ENCODE peak calls at places on chromosomes 1 and 21, in ten cellular contexts. One of them, this sample, is unnamed.

GRCh38 chr1:174262747-174263241 is 103.5 kb downstream of the RABGAP1L start:
- DNase-seq in HL-60: peak; percentile 8
- DNase-seq in osteoblast: no peak
- DNase-seq in nephron progenitor cell: no peak
- DNase-seq in Panc1: peak; percentile 35
- DNase-seq in dorsolateral prefrontal cortex: peak; percentile 24
- DNase-seq in AG09319: peak; percentile 35
- DNase-seq in mucosa of descending colon: peak; percentile 28
- DNase-seq in cardiac fibroblast: peak; percentile 76
- DNase-seq in fibroblast of the aortic adventitia: peak; percentile 73
- DNase-seq in this sample: peak; percentile 56

GRCh38 chr1:215507119-215507518 is 60.0 kb upstream of the KCTD3 start:
- DNase-seq in HL-60: no peak
- DNase-seq in AG09319: no peak
- DNase-seq in osteoblast: no peak
- DNase-seq in cardiac fibroblast: peak; percentile 13
- DNase-seq in Panc1: no peak
- DNase-seq in dorsolateral prefrontal cortex: no peak
- DNase-seq in nephron progenitor cell: no peak
- DNase-seq in mucosa of descending colon: no peak
- DNase-seq in fibroblast of the aortic adventitia: peak; percentile 16
- DNase-seq in this sample: no peak

GRCh38 chr1:59678809-59679228 is 135.9 kb upstream of the HOOK1 start:
- DNase-seq in Panc1: no peak
- DNase-seq in cardiac fibroblast: peak; percentile 92
- DNase-seq in mucosa of descending colon: no peak
- DNase-seq in nephron progenitor cell: peak; percentile 18
- DNase-seq in AG09319: peak; percentile 57
- DNase-seq in dorsolateral prefrontal cortex: no peak
- DNase-seq in osteoblast: peak; percentile 68
- DNase-seq in fibroblast of the aortic adventitia: peak; percentile 88
- DNase-seq in HL-60: no peak
- DNase-seq in this sample: peak; percentile 96

GRCh38 chr1:8815582-8816285 is 1.7 kb downstream of the RERE start:
- DNase-seq in cardiac fibroblast: peak; percentile 54
- DNase-seq in mucosa of descending colon: peak; percentile 51
- DNase-seq in dorsolateral prefrontal cortex: no peak
- DNase-seq in Panc1: no peak
- DNase-seq in AG09319: no peak
- DNase-seq in HL-60: peak; percentile 11
- DNase-seq in fibroblast of the aortic adventitia: peak; percentile 50
- DNase-seq in osteoblast: peak; percentile 50
- DNase-seq in nephron progenitor cell: no peak
- DNase-seq in this sample: peak; percentile 27

GRCh38 chr1:167071286-167071685 is 18.9 kb downstream of the GPA33 start:
- DNase-seq in nephron progenitor cell: no peak
- DNase-seq in cardiac fibroblast: no peak
- DNase-seq in dorsolateral prefrontal cortex: no peak
- DNase-seq in fibroblast of the aortic adventitia: no peak
- DNase-seq in HL-60: no peak
- DNase-seq in osteoblast: no peak
- DNase-seq in Panc1: no peak
- DNase-seq in mucosa of descending colon: no peak
- DNase-seq in AG09319: no peak
- DNase-seq in this sample: no peak

GRCh38 chr1:233905416-233906051 is 1.1 kb downstream of the SLC35F3 start:
- DNase-seq in fibroblast of the aortic adventitia: no peak
- DNase-seq in nephron progenitor cell: no peak
- DNase-seq in Panc1: no peak
- DNase-seq in AG09319: no peak
- DNase-seq in osteoblast: peak; percentile 66
- DNase-seq in cardiac fibroblast: no peak
- DNase-seq in dorsolateral prefrontal cortex: no peak
- DNase-seq in mucosa of descending colon: no peak
- DNase-seq in HL-60: no peak
- DNase-seq in this sample: no peak

GRCh38 chr21:38266732-38267131 is 9.9 kb downstream of the KCNJ15 start:
- DNase-seq in dorsolateral prefrontal cortex: no peak
- DNase-seq in HL-60: peak; percentile 49
- DNase-seq in Panc1: no peak
- DNase-seq in osteoblast: peak; percentile 3
- DNase-seq in fibroblast of the aortic adventitia: peak; percentile 73
- DNase-seq in cardiac fibroblast: peak; percentile 39
- DNase-seq in AG09319: no peak
- DNase-seq in mucosa of descending colon: no peak
- DNase-seq in nephron progenitor cell: no peak
- DNase-seq in this sample: peak; percentile 57

GRCh38 chr21:46318464-46318845 is 5.2 kb downstream of the C21orf58 start:
- DNase-seq in dorsolateral prefrontal cortex: no peak
- DNase-seq in AG09319: no peak
- DNase-seq in fibroblast of the aortic adventitia: no peak
- DNase-seq in HL-60: no peak
- DNase-seq in cardiac fibroblast: no peak
- DNase-seq in nephron progenitor cell: no peak
- DNase-seq in osteoblast: peak; percentile 61
- DNase-seq in Panc1: no peak
- DNase-seq in mucosa of descending colon: no peak
- DNase-seq in this sample: no peak

GRCh38 chr1:184002071-184002470 is 35.5 kb downstream of the COLGALT2 start:
- DNase-seq in AG09319: no peak
- DNase-seq in dorsolateral prefrontal cortex: no peak
- DNase-seq in osteoblast: peak; percentile 77
- DNase-seq in cardiac fibroblast: peak; percentile 84
- DNase-seq in nephron progenitor cell: no peak
- DNase-seq in fibroblast of the aortic adventitia: peak; percentile 91
- DNase-seq in Panc1: no peak
- DNase-seq in HL-60: no peak
- DNase-seq in mucosa of descending colon: no peak
- DNase-seq in this sample: peak; percentile 78

GRCh38 chr21:23585419-23585818 is 2021.9 kb downstream of the MRPL39 start:
- DNase-seq in AG09319: no peak
- DNase-seq in dorsolateral prefrontal cortex: no peak
- DNase-seq in nephron progenitor cell: no peak
- DNase-seq in fibroblast of the aortic adventitia: no peak
- DNase-seq in HL-60: no peak
- DNase-seq in osteoblast: no peak
- DNase-seq in mucosa of descending colon: no peak
- DNase-seq in cardiac fibroblast: no peak
- DNase-seq in Panc1: no peak
- DNase-seq in this sample: no peak

GRCh38 chr1:79128726-79129125 is 122.2 kb upstream of the ADGRL4 start:
- DNase-seq in mucosa of descending colon: no peak
- DNase-seq in dorsolateral prefrontal cortex: no peak
- DNase-seq in osteoblast: peak; percentile 87
- DNase-seq in AG09319: peak; percentile 43
- DNase-seq in fibroblast of the aortic adventitia: peak; percentile 79
- DNase-seq in nephron progenitor cell: no peak
- DNase-seq in HL-60: no peak
- DNase-seq in Panc1: peak; percentile 46
- DNase-seq in cardiac fibroblast: peak; percentile 80
- DNase-seq in this sample: peak; percentile 68

GRCh38 chr1:214588963-214589597 is 13.9 kb upstream of the CENPF start:
- DNase-seq in Panc1: no peak
- DNase-seq in dorsolateral prefrontal cortex: no peak
- DNase-seq in nephron progenitor cell: no peak
- DNase-seq in mucosa of descending colon: no peak
- DNase-seq in cardiac fibroblast: no peak
- DNase-seq in HL-60: no peak
- DNase-seq in osteoblast: no peak
- DNase-seq in fibroblast of the aortic adventitia: peak; percentile 40
- DNase-seq in AG09319: no peak
- DNase-seq in this sample: no peak

GRCh38 chr1:214472362-214472761 is 79.0 kb downstream of the PTPN14 start:
- DNase-seq in osteoblast: no peak
- DNase-seq in HL-60: no peak
- DNase-seq in Panc1: no peak
- DNase-seq in nephron progenitor cell: no peak
- DNase-seq in dorsolateral prefrontal cortex: no peak
- DNase-seq in mucosa of descending colon: no peak
- DNase-seq in cardiac fibroblast: no peak
- DNase-seq in fibroblast of the aortic adventitia: peak; percentile 45
- DNase-seq in AG09319: no peak
- DNase-seq in this sample: no peak

GRCh38 chr1:221573727-221574126 is 168.2 kb downstream of the DUSP10 start:
- DNase-seq in nephron progenitor cell: no peak
- DNase-seq in AG09319: no peak
- DNase-seq in dorsolateral prefrontal cortex: no peak
- DNase-seq in fibroblast of the aortic adventitia: no peak
- DNase-seq in HL-60: no peak
- DNase-seq in cardiac fibroblast: peak; percentile 19
- DNase-seq in Panc1: no peak
- DNase-seq in mucosa of descending colon: no peak
- DNase-seq in osteoblast: no peak
- DNase-seq in this sample: no peak

GRCh38 chr1:155082301-155082940 is 3.8 kb downstream of the EFNA3 start:
- DNase-seq in mucosa of descending colon: peak; percentile 68
- DNase-seq in cardiac fibroblast: no peak
- DNase-seq in HL-60: no peak
- DNase-seq in dorsolateral prefrontal cortex: no peak
- DNase-seq in fibroblast of the aortic adventitia: no peak
- DNase-seq in AG09319: no peak
- DNase-seq in nephron progenitor cell: peak; percentile 48
- DNase-seq in osteoblast: peak; percentile 84
- DNase-seq in Panc1: no peak
- DNase-seq in this sample: no peak

GRCh38 chr1:219792337-219793021 is 135.9 kb downstream of the SLC30A10 start:
- DNase-seq in dorsolateral prefrontal cortex: no peak
- DNase-seq in osteoblast: no peak
- DNase-seq in HL-60: no peak
- DNase-seq in fibroblast of the aortic adventitia: peak; percentile 92
- DNase-seq in cardiac fibroblast: peak; percentile 63
- DNase-seq in Panc1: no peak
- DNase-seq in mucosa of descending colon: no peak
- DNase-seq in nephron progenitor cell: no peak
- DNase-seq in AG09319: peak; percentile 74
- DNase-seq in this sample: peak; percentile 52

GRCh38 chr1:16503494-16503893 is 10.6 kb downstream of the RNU1-1 start:
- DNase-seq in fibroblast of the aortic adventitia: no peak
- DNase-seq in osteoblast: no peak
- DNase-seq in mucosa of descending colon: no peak
- DNase-seq in nephron progenitor cell: no peak
- DNase-seq in dorsolateral prefrontal cortex: no peak
- DNase-seq in cardiac fibroblast: no peak
- DNase-seq in AG09319: no peak
- DNase-seq in HL-60: no peak
- DNase-seq in Panc1: no peak
- DNase-seq in this sample: no peak

DNA sequence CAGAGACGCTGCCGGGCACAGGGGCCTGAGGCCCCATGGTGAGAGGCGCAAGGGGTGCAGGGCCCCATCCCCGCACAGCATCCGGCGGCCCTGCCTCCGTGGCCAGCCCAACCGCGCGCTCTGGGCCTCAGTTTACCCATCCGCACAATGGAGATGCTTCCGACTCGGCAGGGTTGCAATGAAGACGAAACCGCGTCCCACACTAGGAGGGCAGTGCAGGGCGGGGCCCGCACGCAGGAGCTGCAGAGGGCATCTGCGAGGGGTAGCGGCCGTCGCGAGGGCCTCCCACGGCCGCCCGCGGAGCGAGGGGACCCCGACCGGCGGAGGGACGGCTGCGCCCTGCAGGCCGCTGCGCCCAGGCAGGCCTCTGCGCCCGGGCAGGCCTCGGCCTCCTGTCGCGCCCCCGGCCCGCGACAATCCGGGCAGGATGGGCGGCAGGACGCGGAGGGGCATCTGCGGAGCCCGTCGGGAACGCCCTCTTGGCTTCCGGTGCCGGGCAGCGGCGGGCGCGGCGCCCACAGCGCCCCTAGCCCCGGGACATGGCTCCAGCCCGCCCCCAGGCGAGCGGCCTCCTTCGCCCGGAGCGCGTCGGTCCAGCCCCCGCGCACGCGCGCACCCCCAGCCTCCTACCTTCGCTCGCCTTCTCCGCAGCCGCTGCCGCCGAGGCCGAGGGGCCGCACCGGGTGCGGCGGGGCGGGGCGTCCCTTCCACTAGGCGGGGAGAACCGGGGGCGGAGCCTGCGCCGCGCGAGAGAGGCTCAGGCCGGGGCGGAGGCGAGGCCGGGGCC is 15.3 kb downstream of the RNU1-1 start:
- DNase-seq in fibroblast of the aortic adventitia: peak; percentile 75
- DNase-seq in cardiac fibroblast: peak; percentile 90
- DNase-seq in Panc1: no peak
- DNase-seq in osteoblast: peak; percentile 99
- DNase-seq in dorsolateral prefrontal cortex: peak; percentile 74
- DNase-seq in mucosa of descending colon: peak; percentile 92
- DNase-seq in nephron progenitor cell: peak; percentile 98
- DNase-seq in HL-60: peak; percentile 69
- DNase-seq in AG09319: peak; percentile 57
- DNase-seq in this sample: peak; percentile 65
- TF ChIP-seq CTCF in fibroblast of the aortic adventitia: no peak
- TF ChIP-seq CTCF in cardiac fibroblast: no peak
- TF ChIP-seq CTCF in Panc1: no peak
- TF ChIP-seq CTCF in osteoblast: no peak
- TF ChIP-seq CTCF in dorsolateral prefrontal cortex: peak; percentile 25
- TF ChIP-seq CTCF in mucosa of descending colon: no peak
- TF ChIP-seq CTCF in nephron progenitor cell: no peak
- TF ChIP-seq CTCF in HL-60: no peak
- TF ChIP-seq CTCF in AG09319: no peak
- TF ChIP-seq CTCF in this sample: peak; percentile 47

GRCh38 chr1:203031467-203031866 is 5.2 kb downstream of the PPFIA4 start:
- DNase-seq in mucosa of descending colon: no peak
- DNase-seq in osteoblast: peak; percentile 59
- DNase-seq in Panc1: no peak
- DNase-seq in dorsolateral prefrontal cortex: no peak
- DNase-seq in HL-60: no peak
- DNase-seq in AG09319: no peak
- DNase-seq in nephron progenitor cell: no peak
- DNase-seq in cardiac fibroblast: no peak
- DNase-seq in fibroblast of the aortic adventitia: no peak
- DNase-seq in this sample: no peak
- TF ChIP-seq CTCF in mucosa of descending colon: no peak
- TF ChIP-seq CTCF in osteoblast: peak; percentile 76
- TF ChIP-seq CTCF in Panc1: peak; percentile 70
- TF ChIP-seq CTCF in dorsolateral prefrontal cortex: peak; percentile 41
- TF ChIP-seq CTCF in HL-60: peak; percentile 66
- TF ChIP-seq CTCF in AG09319: no peak
- TF ChIP-seq CTCF in nephron progenitor cell: peak; percentile 29
- TF ChIP-seq CTCF in cardiac fibroblast: no peak
- TF ChIP-seq CTCF in fibroblast of the aortic adventitia: peak; percentile 30
- TF ChIP-seq CTCF in this sample: peak; percentile 82

GRCh38 chr1:171563675-171564074 is 58.4 kb upstream of the MYOCOS start:
- DNase-seq in fibroblast of the aortic adventitia: peak; percentile 18
- DNase-seq in dorsolateral prefrontal cortex: no peak
- DNase-seq in HL-60: no peak
- DNase-seq in cardiac fibroblast: no peak
- DNase-seq in Panc1: no peak
- DNase-seq in AG09319: no peak
- DNase-seq in mucosa of descending colon: no peak
- DNase-seq in osteoblast: no peak
- DNase-seq in nephron progenitor cell: no peak
- DNase-seq in this sample: peak; percentile 43

GRCh38 chr1:171566467-171566866 is 55.6 kb upstream of the MYOCOS start:
- DNase-seq in mucosa of descending colon: no peak
- DNase-seq in cardiac fibroblast: peak; percentile 6
- DNase-seq in AG09319: no peak
- DNase-seq in dorsolateral prefrontal cortex: no peak
- DNase-seq in Panc1: no peak
- DNase-seq in HL-60: no peak
- DNase-seq in fibroblast of the aortic adventitia: peak; percentile 6
- DNase-seq in osteoblast: no peak
- DNase-seq in nephron progenitor cell: no peak
- DNase-seq in this sample: peak; percentile 4
- TF ChIP-seq CTCF in mucosa of descending colon: no peak
- TF ChIP-seq CTCF in cardiac fibroblast: peak; percentile 16
- TF ChIP-seq CTCF in AG09319: no peak
- TF ChIP-seq CTCF in dorsolateral prefrontal cortex: no peak
- TF ChIP-seq CTCF in Panc1: peak; percentile 39
- TF ChIP-seq CTCF in HL-60: no peak
- TF ChIP-seq CTCF in fibroblast of the aortic adventitia: no peak
- TF ChIP-seq CTCF in osteoblast: no peak
- TF ChIP-seq CTCF in nephron progenitor cell: no peak
- TF ChIP-seq CTCF in this sample: peak; percentile 29

GRCh38 chr1:32828341-32828740 is 10.9 kb downstream of the S100PBP start:
- DNase-seq in dorsolateral prefrontal cortex: no peak
- DNase-seq in osteoblast: peak; percentile 11
- DNase-seq in nephron progenitor cell: no peak
- DNase-seq in mucosa of descending colon: no peak
- DNase-seq in HL-60: no peak
- DNase-seq in Panc1: no peak
- DNase-seq in AG09319: no peak
- DNase-seq in fibroblast of the aortic adventitia: peak; percentile 22
- DNase-seq in cardiac fibroblast: peak; percentile 35
- DNase-seq in this sample: peak; percentile 36
- TF ChIP-seq CTCF in dorsolateral prefrontal cortex: peak; percentile 49
- TF ChIP-seq CTCF in osteoblast: peak; percentile 20
- TF ChIP-seq CTCF in nephron progenitor cell: no peak
- TF ChIP-seq CTCF in mucosa of descending colon: no peak
- TF ChIP-seq CTCF in HL-60: no peak
- TF ChIP-seq CTCF in Panc1: no peak
- TF ChIP-seq CTCF in AG09319: peak; percentile 5
- TF ChIP-seq CTCF in fibroblast of the aortic adventitia: peak; percentile 5
- TF ChIP-seq CTCF in cardiac fibroblast: no peak
- TF ChIP-seq CTCF in this sample: peak; percentile 62